ENCODE peak calls at places on chromosomes 11 and 22, in six cellular contexts. One of them, this sample, is unnamed.

GRCh38 chr11:45288395-45288794 is 2.3 kb upstream of the SYT13 start:
- DNase-seq in psoas muscle: no peak
- DNase-seq in CD4-positive, alpha-beta T cell: no peak
- DNase-seq in stromal cell of bone marrow: no peak
- DNase-seq in ELR: no peak
- DNase-seq in activated effector memory CD4-positive, alpha-beta T cell treated with Interleukin-2 at 50 U/mL for 16 hours: no peak
- DNase-seq in this sample: no peak

GRCh38 chr11:17720796-17721171 is 1.4 kb downstream of the MYOD1 start:
- DNase-seq in psoas muscle: peak; percentile 84
- DNase-seq in CD4-positive, alpha-beta T cell: no peak
- DNase-seq in stromal cell of bone marrow: no peak
- DNase-seq in ELR: peak; percentile 12
- DNase-seq in activated effector memory CD4-positive, alpha-beta T cell treated with Interleukin-2 at 50 U/mL for 16 hours: no peak
- DNase-seq in this sample: no peak

GRCh38 chr22:47209547-47210023 is 447.1 kb downstream of the TBC1D22A start:
- DNase-seq in psoas muscle: peak; percentile 48
- DNase-seq in CD4-positive, alpha-beta T cell: no peak
- DNase-seq in stromal cell of bone marrow: no peak
- DNase-seq in ELR: no peak
- DNase-seq in activated effector memory CD4-positive, alpha-beta T cell treated with Interleukin-2 at 50 U/mL for 16 hours: no peak
- DNase-seq in this sample: no peak

GRCh38 chr11:5737672-5738071 is 1.4 kb downstream of the OR56B1 start:
- DNase-seq in psoas muscle: no peak
- DNase-seq in CD4-positive, alpha-beta T cell: no peak
- DNase-seq in stromal cell of bone marrow: peak; percentile 5
- DNase-seq in ELR: no peak
- DNase-seq in activated effector memory CD4-positive, alpha-beta T cell treated with Interleukin-2 at 50 U/mL for 16 hours: no peak
- DNase-seq in this sample: no peak

GRCh38 chr11:34915136-34916013 is 804 bp downstream of the APIP start:
- DNase-seq in psoas muscle: no peak
- DNase-seq in CD4-positive, alpha-beta T cell: no peak
- DNase-seq in stromal cell of bone marrow: no peak
- DNase-seq in ELR: no peak
- DNase-seq in activated effector memory CD4-positive, alpha-beta T cell treated with Interleukin-2 at 50 U/mL for 16 hours: no peak
- DNase-seq in this sample: no peak

GRCh38 chr11:999009-999408 is 37.5 kb downstream of the MUC6 start:
- DNase-seq in psoas muscle: no peak
- DNase-seq in CD4-positive, alpha-beta T cell: no peak
- DNase-seq in stromal cell of bone marrow: no peak
- DNase-seq in ELR: no peak
- DNase-seq in activated effector memory CD4-positive, alpha-beta T cell treated with Interleukin-2 at 50 U/mL for 16 hours: no peak
- DNase-seq in this sample: no peak

GRCh38 chr11:61106906-61107470 is 4.7 kb downstream of the CD5 start:
- DNase-seq in psoas muscle: no peak
- DNase-seq in CD4-positive, alpha-beta T cell: peak; percentile 38
- DNase-seq in stromal cell of bone marrow: no peak
- DNase-seq in ELR: no peak
- DNase-seq in activated effector memory CD4-positive, alpha-beta T cell treated with Interleukin-2 at 50 U/mL for 16 hours: no peak
- DNase-seq in this sample: no peak

GRCh38 chr11:15969281-15969680 is 387.1 kb downstream of the SOX6 start:
- DNase-seq in psoas muscle: peak; percentile 69
- DNase-seq in CD4-positive, alpha-beta T cell: no peak
- DNase-seq in stromal cell of bone marrow: peak; percentile 80
- DNase-seq in ELR: peak; percentile 76
- DNase-seq in activated effector memory CD4-positive, alpha-beta T cell treated with Interleukin-2 at 50 U/mL for 16 hours: no peak
- DNase-seq in this sample: peak; percentile 78

GRCh38 chr11:44509291-44509690 is 56.2 kb upstream of the CD82 start:
- DNase-seq in psoas muscle: no peak
- DNase-seq in CD4-positive, alpha-beta T cell: no peak
- DNase-seq in stromal cell of bone marrow: no peak
- DNase-seq in ELR: no peak
- DNase-seq in activated effector memory CD4-positive, alpha-beta T cell treated with Interleukin-2 at 50 U/mL for 16 hours: no peak
- DNase-seq in this sample: no peak

GRCh38 chr11:88357323-88358039 is 19.9 kb upstream of the CTSC start:
- DNase-seq in psoas muscle: no peak
- DNase-seq in CD4-positive, alpha-beta T cell: no peak
- DNase-seq in stromal cell of bone marrow: no peak
- DNase-seq in ELR: peak; percentile 50
- DNase-seq in activated effector memory CD4-positive, alpha-beta T cell treated with Interleukin-2 at 50 U/mL for 16 hours: no peak
- DNase-seq in this sample: peak; percentile 2

GRCh38 chr11:76588455-76589325 is 81.9 kb downstream of the LRRC32 start:
- DNase-seq in psoas muscle: peak; percentile 78
- DNase-seq in CD4-positive, alpha-beta T cell: peak; percentile 6
- DNase-seq in stromal cell of bone marrow: no peak
- DNase-seq in ELR: no peak
- DNase-seq in activated effector memory CD4-positive, alpha-beta T cell treated with Interleukin-2 at 50 U/mL for 16 hours: peak; percentile 36
- DNase-seq in this sample: no peak

GRCh38 chr22:49039625-49040024 is 788.0 kb downstream of the BRD1 start:
- DNase-seq in psoas muscle: peak; percentile 12
- DNase-seq in CD4-positive, alpha-beta T cell: no peak
- DNase-seq in stromal cell of bone marrow: no peak
- DNase-seq in ELR: no peak
- DNase-seq in activated effector memory CD4-positive, alpha-beta T cell treated with Interleukin-2 at 50 U/mL for 16 hours: no peak
- DNase-seq in this sample: no peak

GRCh38 chr22:50476819-50477344 is 2.0 kb upstream of the SBF1 start:
- DNase-seq in psoas muscle: no peak
- DNase-seq in CD4-positive, alpha-beta T cell: no peak
- DNase-seq in stromal cell of bone marrow: no peak
- DNase-seq in ELR: no peak
- DNase-seq in activated effector memory CD4-positive, alpha-beta T cell treated with Interleukin-2 at 50 U/mL for 16 hours: no peak
- DNase-seq in this sample: no peak

GRCh38 chr22:36443198-36443770 is 38.2 kb downstream of the TXN2 start:
- DNase-seq in psoas muscle: no peak
- DNase-seq in CD4-positive, alpha-beta T cell: no peak
- DNase-seq in stromal cell of bone marrow: no peak
- DNase-seq in ELR: no peak
- DNase-seq in activated effector memory CD4-positive, alpha-beta T cell treated with Interleukin-2 at 50 U/mL for 16 hours: no peak
- DNase-seq in this sample: no peak

GRCh38 chr22:35538801-35539321 is 1.8 kb upstream of the RASD2 start:
- DNase-seq in psoas muscle: no peak
- DNase-seq in CD4-positive, alpha-beta T cell: peak; percentile 15
- DNase-seq in stromal cell of bone marrow: no peak
- DNase-seq in ELR: peak; percentile 63
- DNase-seq in activated effector memory CD4-positive, alpha-beta T cell treated with Interleukin-2 at 50 U/mL for 16 hours: no peak
- DNase-seq in this sample: no peak

GRCh38 chr22:44192098-44192810 is 11.5 kb downstream of the PARVG start:
- DNase-seq in psoas muscle: peak; percentile 56
- DNase-seq in CD4-positive, alpha-beta T cell: peak; percentile 31
- DNase-seq in stromal cell of bone marrow: no peak
- DNase-seq in ELR: peak; percentile 39
- DNase-seq in activated effector memory CD4-positive, alpha-beta T cell treated with Interleukin-2 at 50 U/mL for 16 hours: peak; percentile 14
- DNase-seq in this sample: peak; percentile 36

GRCh38 chr22:46071451-46072029 is 78.8 kb upstream of the PPARA start:
- DNase-seq in psoas muscle: peak; percentile 97
- DNase-seq in CD4-positive, alpha-beta T cell: peak; percentile 59
- DNase-seq in stromal cell of bone marrow: peak; percentile 94
- DNase-seq in ELR: peak; percentile 94
- DNase-seq in activated effector memory CD4-positive, alpha-beta T cell treated with Interleukin-2 at 50 U/mL for 16 hours: peak; percentile 57
- DNase-seq in this sample: peak; percentile 59

GRCh38 chr22:41699264-41700104 is at the start of gene MEI1:
- DNase-seq in psoas muscle: peak; percentile 92
- DNase-seq in CD4-positive, alpha-beta T cell: peak; percentile 92
- DNase-seq in stromal cell of bone marrow: no peak
- DNase-seq in ELR: no peak
- DNase-seq in activated effector memory CD4-positive, alpha-beta T cell treated with Interleukin-2 at 50 U/mL for 16 hours: peak; percentile 84
- DNase-seq in this sample: no peak

GRCh38 chr22:40178417-40179409 is 988 bp downstream of the TNRC6B start:
- DNase-seq in psoas muscle: no peak
- DNase-seq in CD4-positive, alpha-beta T cell: peak; percentile 42
- DNase-seq in stromal cell of bone marrow: no peak
- DNase-seq in ELR: peak; percentile 67
- DNase-seq in activated effector memory CD4-positive, alpha-beta T cell treated with Interleukin-2 at 50 U/mL for 16 hours: no peak
- DNase-seq in this sample: no peak

GRCh38 chr22:37660709-37661045 is 2.2 kb downstream of the PDXP start:
- DNase-seq in psoas muscle: no peak
- DNase-seq in CD4-positive, alpha-beta T cell: no peak
- DNase-seq in stromal cell of bone marrow: no peak
- DNase-seq in ELR: no peak
- DNase-seq in activated effector memory CD4-positive, alpha-beta T cell treated with Interleukin-2 at 50 U/mL for 16 hours: no peak
- DNase-seq in this sample: no peak

GRCh38 chr11:63761173-63761572 is 7.4 kb downstream of the ZFTA start:
- DNase-seq in psoas muscle: no peak
- DNase-seq in CD4-positive, alpha-beta T cell: no peak
- DNase-seq in stromal cell of bone marrow: no peak
- DNase-seq in ELR: no peak
- DNase-seq in activated effector memory CD4-positive, alpha-beta T cell treated with Interleukin-2 at 50 U/mL for 16 hours: no peak
- DNase-seq in this sample: no peak

GRCh38 chr11:117610045-117610444 is 187.0 kb downstream of the DSCAML1 start:
- DNase-seq in psoas muscle: no peak
- DNase-seq in CD4-positive, alpha-beta T cell: no peak
- DNase-seq in stromal cell of bone marrow: no peak
- DNase-seq in ELR: peak; percentile 67
- DNase-seq in activated effector memory CD4-positive, alpha-beta T cell treated with Interleukin-2 at 50 U/mL for 16 hours: no peak
- DNase-seq in this sample: peak; percentile 68

GRCh38 chr11:11243790-11244469 is 109.1 kb downstream of the CSNK2A3 start:
- DNase-seq in psoas muscle: peak; percentile 60
- DNase-seq in CD4-positive, alpha-beta T cell: peak; percentile 43
- DNase-seq in stromal cell of bone marrow: no peak
- DNase-seq in ELR: peak; percentile 9
- DNase-seq in activated effector memory CD4-positive, alpha-beta T cell treated with Interleukin-2 at 50 U/mL for 16 hours: peak; percentile 21
- DNase-seq in this sample: no peak

GRCh38 chr22:49853981-49854791 is 542 bp downstream of the ZBED4 start:
- DNase-seq in psoas muscle: peak; percentile 61
- DNase-seq in CD4-positive, alpha-beta T cell: no peak
- DNase-seq in stromal cell of bone marrow: no peak
- DNase-seq in ELR: peak; percentile 54
- DNase-seq in activated effector memory CD4-positive, alpha-beta T cell treated with Interleukin-2 at 50 U/mL for 16 hours: no peak
- DNase-seq in this sample: no peak

GRCh38 chr11:13000721-13001120 is 8.4 kb upstream of the RASSF10 start:
- DNase-seq in psoas muscle: no peak
- DNase-seq in CD4-positive, alpha-beta T cell: no peak
- DNase-seq in stromal cell of bone marrow: no peak
- DNase-seq in ELR: no peak
- DNase-seq in activated effector memory CD4-positive, alpha-beta T cell treated with Interleukin-2 at 50 U/mL for 16 hours: no peak
- DNase-seq in this sample: no peak

GRCh38 chr22:31650391-31650790 is 11.6 kb downstream of the PISD start:
- DNase-seq in psoas muscle: no peak
- DNase-seq in CD4-positive, alpha-beta T cell: no peak
- DNase-seq in stromal cell of bone marrow: no peak
- DNase-seq in ELR: peak; percentile 81
- DNase-seq in activated effector memory CD4-positive, alpha-beta T cell treated with Interleukin-2 at 50 U/mL for 16 hours: no peak
- DNase-seq in this sample: no peak

GRCh38 chr11:5380740-5381342 is 2.8 kb upstream of the OR51M1 start:
- DNase-seq in psoas muscle: no peak
- DNase-seq in CD4-positive, alpha-beta T cell: peak; percentile 0
- DNase-seq in stromal cell of bone marrow: peak; percentile 44
- DNase-seq in ELR: peak; percentile 82
- DNase-seq in activated effector memory CD4-positive, alpha-beta T cell treated with Interleukin-2 at 50 U/mL for 16 hours: no peak
- DNase-seq in this sample: peak; percentile 83

GRCh38 chr11:45624095-45624494 is 41.3 kb downstream of the CHST1 start:
- DNase-seq in psoas muscle: no peak
- DNase-seq in CD4-positive, alpha-beta T cell: no peak
- DNase-seq in stromal cell of bone marrow: no peak
- DNase-seq in ELR: no peak
- DNase-seq in activated effector memory CD4-positive, alpha-beta T cell treated with Interleukin-2 at 50 U/mL for 16 hours: no peak
- DNase-seq in this sample: no peak

GRCh38 chr11:94835571-94835970 is 67.4 kb downstream of the AMOTL1 start:
- DNase-seq in psoas muscle: no peak
- DNase-seq in CD4-positive, alpha-beta T cell: no peak
- DNase-seq in stromal cell of bone marrow: no peak
- DNase-seq in ELR: peak; percentile 61
- DNase-seq in activated effector memory CD4-positive, alpha-beta T cell treated with Interleukin-2 at 50 U/mL for 16 hours: no peak
- DNase-seq in this sample: no peak

GRCh38 chr11:75301602-75302345 is 49.7 kb downstream of the ARRB1 start:
- DNase-seq in psoas muscle: peak; percentile 27
- DNase-seq in CD4-positive, alpha-beta T cell: no peak
- DNase-seq in stromal cell of bone marrow: no peak
- DNase-seq in ELR: no peak
- DNase-seq in activated effector memory CD4-positive, alpha-beta T cell treated with Interleukin-2 at 50 U/mL for 16 hours: no peak
- DNase-seq in this sample: no peak

GRCh38 chr11:37972691-37973090 is 1374.7 kb upstream of the RAG2 start:
- DNase-seq in psoas muscle: no peak
- DNase-seq in CD4-positive, alpha-beta T cell: no peak
- DNase-seq in stromal cell of bone marrow: peak; percentile 11
- DNase-seq in ELR: peak; percentile 2
- DNase-seq in activated effector memory CD4-positive, alpha-beta T cell treated with Interleukin-2 at 50 U/mL for 16 hours: no peak
- DNase-seq in this sample: no peak

GRCh38 chr11:13663631-13664071 is 4.8 kb upstream of the FAR1 start:
- DNase-seq in psoas muscle: no peak
- DNase-seq in CD4-positive, alpha-beta T cell: no peak
- DNase-seq in stromal cell of bone marrow: peak; percentile 28
- DNase-seq in ELR: peak; percentile 51
- DNase-seq in activated effector memory CD4-positive, alpha-beta T cell treated with Interleukin-2 at 50 U/mL for 16 hours: no peak
- DNase-seq in this sample: peak; percentile 82

GRCh38 chr11:111324277-111324720 is 26.0 kb downstream of the POU2AF3 start:
- DNase-seq in psoas muscle: no peak
- DNase-seq in CD4-positive, alpha-beta T cell: no peak
- DNase-seq in stromal cell of bone marrow: peak; percentile 58
- DNase-seq in ELR: no peak
- DNase-seq in activated effector memory CD4-positive, alpha-beta T cell treated with Interleukin-2 at 50 U/mL for 16 hours: no peak
- DNase-seq in this sample: no peak

GRCh38 chr11:117931971-117932370 is 2.8 kb upstream of the TMPRSS13 start:
- DNase-seq in psoas muscle: no peak
- DNase-seq in CD4-positive, alpha-beta T cell: no peak
- DNase-seq in stromal cell of bone marrow: no peak
- DNase-seq in ELR: no peak
- DNase-seq in activated effector memory CD4-positive, alpha-beta T cell treated with Interleukin-2 at 50 U/mL for 16 hours: no peak
- DNase-seq in this sample: no peak

GRCh38 chr11:131504199-131504949 is 134.0 kb downstream of the NTM start:
- DNase-seq in psoas muscle: peak; percentile 50
- DNase-seq in CD4-positive, alpha-beta T cell: no peak
- DNase-seq in stromal cell of bone marrow: no peak
- DNase-seq in ELR: peak; percentile 1
- DNase-seq in activated effector memory CD4-positive, alpha-beta T cell treated with Interleukin-2 at 50 U/mL for 16 hours: no peak
- DNase-seq in this sample: no peak

This sample was measured in A172.